ENCODE peak calls at places on chromosomes 12 and 14, in ten cellular contexts. F, V, D, P, G, A, J, B, O and U are unnamed samples.

GRCh38 chr12:51536159-51536558 is 54.9 kb upstream of the SCN8A start:
- DNase-seq in F (no peak), V (no peak), D (peak; percentile 53), P (no peak), G (no peak), A (no peak), J (no peak), B (no peak), O (peak; percentile 19), U (no peak)

GRCh38 chr12:113057565-113058485 is 1.3 kb downstream of the DTX1 start:
- DNase-seq in F (no peak), V (no peak), D (no peak), P (no peak), G (no peak), A (no peak), J (no peak), B (no peak), O (no peak), U (no peak)

GRCh38 chr14:31059152-31059924 is 33.2 kb upstream of the STRN3 start:
- DNase-seq in F (peak; percentile 21), V (no peak), D (peak; percentile 15), P (no peak), G (no peak), A (no peak), J (peak; percentile 31), B (no peak), O (peak; percentile 87), U (peak; percentile 60)

GRCh38 chr12:81212996-81213696 is 135.3 kb downstream of the ACSS3 start:
- DNase-seq in F (no peak), V (no peak), D (no peak), P (no peak), G (no peak), A (no peak), J (no peak), B (no peak), O (peak; percentile 5), U (no peak)

GRCh38 chr12:65699251-65699650 is 125.0 kb upstream of the HMGA2 start:
- DNase-seq in F (no peak), V (no peak), D (peak; percentile 39), P (no peak), G (no peak), A (no peak), J (no peak), B (no peak), O (peak; percentile 65), U (no peak)

GRCh38 chr14:100532916-100533630 is 54.1 kb downstream of the BEGAIN start:
- DNase-seq in F (no peak), V (peak; percentile 18), D (no peak), P (peak; percentile 14), G (peak; percentile 2), A (peak; percentile 55), J (peak; percentile 24), B (no peak), O (peak; percentile 30), U (peak; percentile 91)

GRCh38 chr14:38286481-38286880 is 30.6 kb upstream of the CLEC14A start:
- DNase-seq in F (no peak), V (no peak), D (no peak), P (no peak), G (no peak), A (no peak), J (no peak), B (no peak), O (no peak), U (no peak)

GRCh38 chr12:65607271-65607880 is 216.9 kb upstream of the HMGA2 start:
- DNase-seq in F (no peak), V (no peak), D (no peak), P (no peak), G (no peak), A (peak; percentile 40), J (peak; percentile 60), B (no peak), O (no peak), U (peak; percentile 24)

GRCh38 chr14:89540830-89541470 is 123.9 kb upstream of the FOXN3 start:
- DNase-seq in F (no peak), V (no peak), D (peak; percentile 21), P (no peak), G (no peak), A (no peak), J (no peak), B (no peak), O (peak; percentile 95), U (no peak)

GRCh38 chr14:102996941-102997340 is 60.4 kb downstream of the CDC42BPB start:
- DNase-seq in F (no peak), V (no peak), D (no peak), P (no peak), G (no peak), A (no peak), J (no peak), B (no peak), O (no peak), U (no peak)

GRCh38 chr12:50806176-50806575 is 36.5 kb upstream of the TMPRSS12 start:
- DNase-seq in F (no peak), V (no peak), D (no peak), P (no peak), G (no peak), A (no peak), J (no peak), B (no peak), O (peak; percentile 29), U (no peak)

GRCh38 chr12:114936148-114937099 is 252.4 kb upstream of the TBX3 start:
- DNase-seq in F (no peak), V (no peak), D (no peak), P (no peak), G (peak; percentile 7), A (no peak), J (no peak), B (no peak), O (peak; percentile 85), U (no peak)

GRCh38 chr14:102579696-102580551 is 12.5 kb upstream of the RCOR1 start:
- DNase-seq in F (no peak), V (peak; percentile 34), D (no peak), P (no peak), G (no peak), A (no peak), J (no peak), B (no peak), O (peak; percentile 76), U (no peak)

GRCh38 chr12:848519-849191 is 96.3 kb downstream of the WNK1 start:
- DNase-seq in F (no peak), V (no peak), D (no peak), P (no peak), G (no peak), A (no peak), J (no peak), B (no peak), O (peak; percentile 62), U (no peak)

GRCh38 chr14:96162265-96162664 is 42.4 kb upstream of the BDKRB2 start:
- DNase-seq in F (no peak), V (no peak), D (no peak), P (no peak), G (no peak), A (no peak), J (peak; percentile 5), B (no peak), O (peak; percentile 56), U (no peak)

GRCh38 chr14:45051180-45051579 is 32.7 kb upstream of the PRPF39 start:
- DNase-seq in F (no peak), V (no peak), D (no peak), P (no peak), G (no peak), A (no peak), J (no peak), B (no peak), O (no peak), U (no peak)

DNA sequence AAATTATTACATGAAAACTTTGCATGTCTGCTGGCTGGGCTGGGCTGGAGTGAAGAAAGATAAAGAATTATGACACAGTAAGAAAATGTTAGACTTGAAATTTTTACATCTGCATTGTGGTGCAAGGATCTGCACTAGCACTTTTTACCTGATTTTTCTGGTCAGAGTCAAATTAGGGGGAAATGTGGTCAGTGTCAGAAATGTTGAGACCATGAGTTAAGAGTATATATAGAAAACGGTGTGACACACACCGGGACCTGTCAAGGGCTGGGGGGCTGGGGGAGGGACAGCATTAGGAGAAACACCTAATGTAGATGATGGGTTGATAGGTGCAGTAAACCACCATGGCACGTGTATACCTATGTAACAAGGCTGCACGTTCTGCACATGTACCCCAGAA is 90.3 kb downstream of the IGF1 start:
- DNase-seq in F (no peak), V (no peak), D (no peak), P (no peak), G (no peak), A (no peak), J (no peak), B (no peak), O (no peak), U (no peak)
- H3K4me3 ChIP-seq in F (no peak overlapping the region), V (no peak overlapping the region), D (no peak overlapping the region), P (no peak overlapping the region), G (no peak overlapping the region), A (no peak overlapping the region), J (no peak overlapping the region), B (no peak overlapping the region), O (no peak overlapping the region), U (no peak overlapping the region)

GRCh38 chr12:116559330-116560080 is at the start of gene MAP1LC3B2:
- DNase-seq in F (peak; percentile 84), V (peak; percentile 81), D (peak; percentile 60), P (peak; percentile 91), G (peak; percentile 80), A (peak; percentile 72), J (peak; percentile 63), B (no peak), O (peak; percentile 39), U (peak; percentile 57)
- TF ChIP-seq POLR2A in F (no peak), V (no peak), D (no peak), P (no peak), G (no peak), A (no peak), J (no peak), B (no peak), O (no peak), U (no peak)

GRCh38 chr12:30796508-30796780 is 41.7 kb upstream of the CAPRIN2 start:
- DNase-seq in F (peak; percentile 13), V (no peak), D (peak; percentile 39), P (no peak), G (peak; percentile 6), A (no peak), J (no peak), B (no peak), O (peak; percentile 67), U (peak; percentile 37)
- H3K4me3 ChIP-seq in F (peak overlapping the region; percentile 49), V (peak overlapping the region; percentile 34), D (peak overlapping the region; percentile 73), P (peak overlapping the region; percentile 57), G (peak overlapping the region; percentile 42), A (peak overlapping the region; percentile 34), J (peak overlapping the region; percentile 63), B (peak overlapping the region; percentile 62), O (peak overlapping the region; percentile 61), U (peak overlapping the region; percentile 6)

GRCh38 chr14:58428011-58428807 is 690 bp downstream of the KIAA0586 start:
- DNase-seq in F (peak; percentile 12), V (no peak), D (peak; percentile 63), P (no peak), G (no peak), A (no peak), J (no peak), B (no peak), O (peak; percentile 63), U (no peak)

GRCh38 chr14:58427289-58428010 is at the start of the genes KIAA0586 and TIMM9:
- DNase-seq in F (peak; percentile 97), V (peak; percentile 97), D (peak; percentile 99), P (peak; percentile 94), G (peak; percentile 95), A (peak; percentile 92), J (peak; percentile 96), B (peak; percentile 84), O (peak; percentile 99), U (peak; percentile 96)

GRCh38 chr14:58430156-58430555 is 2.6 kb downstream of the KIAA0586 start:
- DNase-seq in F (no peak), V (no peak), D (no peak), P (no peak), G (no peak), A (no peak), J (no peak), B (no peak), O (peak; percentile 82), U (no peak)

GRCh38 chr14:58426819-58427288 is 477 bp downstream of the TIMM9 start:
- DNase-seq in F (peak; percentile 59), V (peak; percentile 51), D (peak; percentile 85), P (peak; percentile 56), G (peak; percentile 51), A (peak; percentile 34), J (peak; percentile 42), B (peak; percentile 13), O (peak; percentile 65), U (peak; percentile 58)
- TF ChIP-seq POLR2A in F (no peak), V (no peak), D (peak; percentile 44), P (no peak), G (no peak), A (no peak), J (no peak), B (peak; percentile 14), O (no peak), U (no peak)